ENCODE peak calls at places on chromosome 2, in nine cellular contexts. One of them, this sample, is unnamed.

GRCh38 chr2:139704606-139705005 is 924.4 kb upstream of the NXPH2 start:
- DNase-seq in stimulated activated CD8-positive, alpha-beta memory T cell treated with anti-CD3 and anti-CD28 coated beads, Interleukin-4, amount 100 ng/mL, for 4 hours: no peak
- DNase-seq in stromal cell of bone marrow: no peak
- DNase-seq in A172: no peak
- DNase-seq in right cardiac atrium: no peak
- DNase-seq in cardiac fibroblast: no peak
- DNase-seq in HCT116: no peak
- DNase-seq in AG08395: no peak
- DNase-seq in putamen: no peak
- DNase-seq in this sample: no peak

GRCh38 chr2:159545080-159545479 is 71.3 kb downstream of the BAZ2B start:
- DNase-seq in A172: no peak
- DNase-seq in right cardiac atrium: no peak
- DNase-seq in stromal cell of bone marrow: no peak
- DNase-seq in cardiac fibroblast: no peak
- DNase-seq in putamen: no peak
- DNase-seq in stimulated activated CD8-positive, alpha-beta memory T cell treated with anti-CD3 and anti-CD28 coated beads, Interleukin-4, amount 100 ng/mL, for 4 hours: no peak
- DNase-seq in AG08395: no peak
- DNase-seq in HCT116: no peak
- DNase-seq in this sample: no peak

GRCh38 chr2:62794791-62795190 is 89.3 kb downstream of the EHBP1 start:
- DNase-seq in stimulated activated CD8-positive, alpha-beta memory T cell treated with anti-CD3 and anti-CD28 coated beads, Interleukin-4, amount 100 ng/mL, for 4 hours: no peak
- DNase-seq in AG08395: no peak
- DNase-seq in stromal cell of bone marrow: no peak
- DNase-seq in right cardiac atrium: no peak
- DNase-seq in HCT116: no peak
- DNase-seq in A172: peak
- DNase-seq in cardiac fibroblast: peak
- DNase-seq in putamen: no peak
- DNase-seq in this sample: peak

GRCh38 chr2:162072181-162072702 is 1.8 kb downstream of the DPP4 start:
- DNase-seq in HCT116: no peak
- DNase-seq in right cardiac atrium: no peak
- DNase-seq in A172: peak
- DNase-seq in AG08395: peak
- DNase-seq in cardiac fibroblast: peak
- DNase-seq in stimulated activated CD8-positive, alpha-beta memory T cell treated with anti-CD3 and anti-CD28 coated beads, Interleukin-4, amount 100 ng/mL, for 4 hours: no peak
- DNase-seq in stromal cell of bone marrow: no peak
- DNase-seq in putamen: no peak
- DNase-seq in this sample: peak

GRCh38 chr2:118849226-118850170 is 2.0 kb upstream of the EN1 start:
- DNase-seq in right cardiac atrium: no peak
- DNase-seq in stromal cell of bone marrow: no peak
- DNase-seq in cardiac fibroblast: no peak
- DNase-seq in stimulated activated CD8-positive, alpha-beta memory T cell treated with anti-CD3 and anti-CD28 coated beads, Interleukin-4, amount 100 ng/mL, for 4 hours: no peak
- DNase-seq in putamen: no peak
- DNase-seq in HCT116: no peak
- DNase-seq in AG08395: no peak
- DNase-seq in A172: no peak
- DNase-seq in this sample: no peak

GRCh38 chr2:215921884-215922283 is 91.5 kb downstream of the MREG start:
- DNase-seq in right cardiac atrium: peak
- DNase-seq in HCT116: peak
- DNase-seq in stromal cell of bone marrow: peak
- DNase-seq in AG08395: no peak
- DNase-seq in cardiac fibroblast: peak
- DNase-seq in stimulated activated CD8-positive, alpha-beta memory T cell treated with anti-CD3 and anti-CD28 coated beads, Interleukin-4, amount 100 ng/mL, for 4 hours: no peak
- DNase-seq in putamen: no peak
- DNase-seq in A172: peak
- DNase-seq in this sample: peak

GRCh38 chr2:16223071-16223470 is 282.7 kb downstream of the MYCN start:
- DNase-seq in HCT116: no peak
- DNase-seq in A172: no peak
- DNase-seq in putamen: no peak
- DNase-seq in cardiac fibroblast: no peak
- DNase-seq in right cardiac atrium: no peak
- DNase-seq in stromal cell of bone marrow: no peak
- DNase-seq in stimulated activated CD8-positive, alpha-beta memory T cell treated with anti-CD3 and anti-CD28 coated beads, Interleukin-4, amount 100 ng/mL, for 4 hours: no peak
- DNase-seq in AG08395: no peak
- DNase-seq in this sample: no peak

GRCh38 chr2:168255866-168256265 is 8.5 kb upstream of the STK39 start:
- DNase-seq in stromal cell of bone marrow: no peak
- DNase-seq in cardiac fibroblast: no peak
- DNase-seq in putamen: no peak
- DNase-seq in stimulated activated CD8-positive, alpha-beta memory T cell treated with anti-CD3 and anti-CD28 coated beads, Interleukin-4, amount 100 ng/mL, for 4 hours: no peak
- DNase-seq in HCT116: no peak
- DNase-seq in right cardiac atrium: no peak
- DNase-seq in AG08395: no peak
- DNase-seq in A172: no peak
- DNase-seq in this sample: no peak

GRCh38 chr2:239955989-239956817 is 68.9 kb downstream of the NDUFA10 start:
- DNase-seq in cardiac fibroblast: no peak
- DNase-seq in A172: no peak
- DNase-seq in right cardiac atrium: peak
- DNase-seq in stimulated activated CD8-positive, alpha-beta memory T cell treated with anti-CD3 and anti-CD28 coated beads, Interleukin-4, amount 100 ng/mL, for 4 hours: no peak
- DNase-seq in stromal cell of bone marrow: no peak
- DNase-seq in putamen: no peak
- DNase-seq in AG08395: no peak
- DNase-seq in HCT116: no peak
- DNase-seq in this sample: no peak

GRCh38 chr2:189533274-189534035 is 47.1 kb downstream of the SLC40A1 start:
- DNase-seq in AG08395: no peak
- DNase-seq in HCT116: no peak
- DNase-seq in cardiac fibroblast: no peak
- DNase-seq in putamen: no peak
- DNase-seq in stromal cell of bone marrow: no peak
- DNase-seq in stimulated activated CD8-positive, alpha-beta memory T cell treated with anti-CD3 and anti-CD28 coated beads, Interleukin-4, amount 100 ng/mL, for 4 hours: no peak
- DNase-seq in A172: no peak
- DNase-seq in right cardiac atrium: no peak
- DNase-seq in this sample: no peak